ENCODE peak calls at places on chromosomes 5 and 9, in nine cellular contexts. O, U, P, V, W, Y, H, M and L are unnamed samples.

GRCh38 chr9:113359385-113359784 is 10.0 kb downstream of the BSPRY start:
- DNase-seq in O (no peak), U (no peak), P (no peak), V (no peak), W (no peak), Y (no peak), H (no peak), M (no peak), L (no peak)

GRCh38 chr5:175248416-175248905 is 195.5 kb downstream of the DRD1 start:
- DNase-seq in O (no peak), U (no peak), P (no peak), V (no peak), W (no peak), Y (no peak), H (no peak), M (no peak), L (no peak)

GRCh38 chr5:144207875-144208444 is 37.3 kb downstream of the KCTD16 start:
- DNase-seq in O (no peak), U (no peak), P (no peak), V (no peak), W (no peak), Y (peak; percentile 72), H (peak; percentile 54), M (no peak), L (no peak)

GRCh38 chr9:2013688-2014087 is 1.5 kb upstream of the SMARCA2 start:
- DNase-seq in O (no peak), U (no peak), P (no peak), V (no peak), W (no peak), Y (no peak), H (no peak), M (peak; percentile 13), L (no peak)

GRCh38 chr5:126615286-126615685 is 14.5 kb downstream of the PHAX start:
- DNase-seq in O (peak; percentile 54), U (no peak), P (no peak), V (no peak), W (no peak), Y (no peak), H (no peak), M (no peak), L (no peak)

GRCh38 chr5:76664065-76664464 is 40.9 kb upstream of the F2RL2 start:
- DNase-seq in O (no peak), U (no peak), P (no peak), V (no peak), W (no peak), Y (no peak), H (no peak), M (no peak), L (no peak)

GRCh38 chr5:18736051-18736398 is 1101.8 kb downstream of the TAF11L14 start:
- DNase-seq in O (no peak), U (no peak), P (no peak), V (no peak), W (no peak), Y (no peak), H (no peak), M (no peak), L (no peak)

GRCh38 chr5:16593630-16594029 is 23.2 kb downstream of the RETREG1 start:
- DNase-seq in O (no peak), U (no peak), P (no peak), V (no peak), W (peak; percentile 58), Y (no peak), H (no peak), M (no peak), L (no peak)

GRCh38 chr9:93813687-93814560 is 141.2 kb downstream of the BARX1 start:
- DNase-seq in O (no peak), U (no peak), P (no peak), V (no peak), W (no peak), Y (peak; percentile 98), H (peak; percentile 98), M (no peak), L (no peak)

GRCh38 chr5:147887925-147888324 is 9.4 kb downstream of the SCGB3A2 start:
- DNase-seq in O (no peak), U (no peak), P (no peak), V (no peak), W (peak; percentile 16), Y (no peak), H (no peak), M (no peak), L (no peak)

GRCh38 chr5:74179183-74179582 is 461.3 kb downstream of the ENC1 start:
- DNase-seq in O (no peak), U (no peak), P (no peak), V (peak; percentile 53), W (peak; percentile 67), Y (no peak), H (no peak), M (peak; percentile 80), L (no peak)

GRCh38 chr9:3433754-3434153 is 92.0 kb downstream of the RFX3 start:
- DNase-seq in O (no peak), U (no peak), P (no peak), V (no peak), W (no peak), Y (no peak), H (no peak), M (no peak), L (no peak)

GRCh38 chr5:7650755-7651154 is 200.2 kb downstream of the CFAP90 start:
- DNase-seq in O (no peak), U (no peak), P (no peak), V (no peak), W (no peak), Y (no peak), H (no peak), M (no peak), L (no peak)

GRCh38 chr5:172452398-172453205 is 1.7 kb downstream of the SH3PXD2B start:
- DNase-seq in O (no peak), U (no peak), P (peak; percentile 87), V (peak; percentile 79), W (peak; percentile 67), Y (no peak), H (no peak), M (peak; percentile 65), L (no peak)

GRCh38 chr9:122179690-122180074 is 20.0 kb downstream of the MORN5 start:
- DNase-seq in O (no peak), U (no peak), P (no peak), V (no peak), W (peak; percentile 48), Y (no peak), H (no peak), M (peak; percentile 59), L (no peak)

GRCh38 chr9:89791754-89792153 is 186.9 kb downstream of the GADD45G start:
- DNase-seq in O (no peak), U (no peak), P (no peak), V (no peak), W (no peak), Y (no peak), H (peak; percentile 5), M (no peak), L (no peak)

GRCh38 chr9:127214421-127215265 is 49.9 kb upstream of the GARNL3 start:
- DNase-seq in O (no peak), U (peak; percentile 42), P (peak; percentile 51), V (peak; percentile 60), W (peak; percentile 29), Y (peak; percentile 68), H (peak; percentile 56), M (peak; percentile 53), L (peak; percentile 53)

GRCh38 chr5:81171769-81172168 is 61.4 kb upstream of the CKMT2 start:
- DNase-seq in O (no peak), U (no peak), P (no peak), V (no peak), W (no peak), Y (peak; percentile 81), H (no peak), M (no peak), L (no peak)

GRCh38 chr9:131517761-131518190 is 13.3 kb downstream of the UCK1 start:
- DNase-seq in O (no peak), U (no peak), P (no peak), V (peak; percentile 62), W (no peak), Y (no peak), H (no peak), M (no peak), L (peak; percentile 71)

GRCh38 chr9:2824564-2824963 is 19.3 kb downstream of the PUM3 start:
- DNase-seq in O (no peak), U (no peak), P (no peak), V (peak; percentile 28), W (peak; percentile 7), Y (peak; percentile 24), H (no peak), M (no peak), L (no peak)

GRCh38 chr5:173670791-173671120 is 54.3 kb upstream of the BOD1 start:
- DNase-seq in O (no peak), U (no peak), P (no peak), V (no peak), W (no peak), Y (no peak), H (peak; percentile 11), M (no peak), L (no peak)

GRCh38 chr5:101455851-101456250 is 552.8 kb upstream of the ST8SIA4 start:
- DNase-seq in O (no peak), U (no peak), P (no peak), V (no peak), W (no peak), Y (no peak), H (no peak), M (no peak), L (no peak)

GRCh38 chr9:114621561-114621960 is 10.5 kb downstream of the TMEM268 start:
- DNase-seq in O (no peak), U (no peak), P (no peak), V (no peak), W (no peak), Y (no peak), H (no peak), M (no peak), L (no peak)

GRCh38 chr9:90878562-90878961 is 76.9 kb downstream of the SYK start:
- DNase-seq in O (no peak), U (no peak), P (no peak), V (no peak), W (no peak), Y (no peak), H (no peak), M (no peak), L (no peak)

GRCh38 chr5:169629847-169630548 is 7.1 kb upstream of the DOCK2 start:
- DNase-seq in O (no peak), U (no peak), P (peak; percentile 60), V (peak; percentile 39), W (peak; percentile 90), Y (no peak), H (no peak), M (peak; percentile 97), L (no peak)

GRCh38 chr9:92406506-92406905 is 2.1 kb upstream of the OGN start:
- DNase-seq in O (peak; percentile 12), U (peak; percentile 52), P (no peak), V (peak; percentile 20), W (no peak), Y (no peak), H (no peak), M (no peak), L (no peak)

GRCh38 chr9:133126697-133127339 is 5.8 kb upstream of the RALGDS start:
- DNase-seq in O (no peak), U (no peak), P (no peak), V (peak; percentile 17), W (no peak), Y (no peak), H (no peak), M (no peak), L (no peak)

GRCh38 chr5:71828641-71829040 is 109.6 kb downstream of the CARTPT start:
- DNase-seq in O (no peak), U (no peak), P (no peak), V (no peak), W (no peak), Y (no peak), H (no peak), M (peak; percentile 60), L (no peak)

GRCh38 chr5:65663804-65664521 is 39.1 kb downstream of the SHLD3 start:
- DNase-seq in O (no peak), U (no peak), P (peak; percentile 3), V (no peak), W (peak; percentile 15), Y (no peak), H (no peak), M (peak; percentile 31), L (no peak)

GRCh38 chr9:90988318-90988717 is 186.7 kb downstream of the SYK start:
- DNase-seq in O (no peak), U (no peak), P (peak; percentile 60), V (no peak), W (no peak), Y (no peak), H (no peak), M (no peak), L (no peak)

GRCh38 chr9:23739753-23740152 is 86.3 kb downstream of the ELAVL2 start:
- DNase-seq in O (no peak), U (no peak), P (no peak), V (no peak), W (no peak), Y (no peak), H (no peak), M (no peak), L (no peak)